ENCODE peak calls at places on chromosomes 16 and 17, in eight cellular contexts. One of them, this sample, is unnamed.

GRCh38 chr17:5078106-5079028 is at the start of gene ZFP3:
- DNase-seq in stimulated activated CD4-positive, alpha-beta T cell treated with anti-CD3 and anti-CD28 coated beads, Interleukin-12 subunit alpha, Interleukin-12 subunit beta, amount 100 ng/mL, for 4 hours: peak
- DNase-seq in cardiac muscle cell: peak
- DNase-seq in CD8-positive, alpha-beta T cell: peak
- DNase-seq in left cardiac atrium: peak
- DNase-seq in A549: peak
- DNase-seq in GM10248: peak
- DNase-seq in AG09319: peak
- DNase-seq in this sample: peak

GRCh38 chr16:2827831-2828520 is 2.1 kb upstream of the ZG16B start:
- DNase-seq in A549: no peak
- DNase-seq in AG09319: no peak
- DNase-seq in left cardiac atrium: no peak
- DNase-seq in stimulated activated CD4-positive, alpha-beta T cell treated with anti-CD3 and anti-CD28 coated beads, Interleukin-12 subunit alpha, Interleukin-12 subunit beta, amount 100 ng/mL, for 4 hours: no peak
- DNase-seq in cardiac muscle cell: no peak
- DNase-seq in GM10248: no peak
- DNase-seq in CD8-positive, alpha-beta T cell: no peak
- DNase-seq in this sample: peak

GRCh38 chr16:9836118-9836736 is 346.0 kb downstream of the GRIN2A start:
- DNase-seq in left cardiac atrium: no peak
- DNase-seq in A549: no peak
- DNase-seq in stimulated activated CD4-positive, alpha-beta T cell treated with anti-CD3 and anti-CD28 coated beads, Interleukin-12 subunit alpha, Interleukin-12 subunit beta, amount 100 ng/mL, for 4 hours: no peak
- DNase-seq in CD8-positive, alpha-beta T cell: no peak
- DNase-seq in AG09319: no peak
- DNase-seq in cardiac muscle cell: peak
- DNase-seq in GM10248: no peak
- DNase-seq in this sample: peak

GRCh38 chr17:18235743-18236256 is 10.4 kb downstream of the LLGL1 start:
- DNase-seq in cardiac muscle cell: peak
- DNase-seq in left cardiac atrium: no peak
- DNase-seq in GM10248: no peak
- DNase-seq in stimulated activated CD4-positive, alpha-beta T cell treated with anti-CD3 and anti-CD28 coated beads, Interleukin-12 subunit alpha, Interleukin-12 subunit beta, amount 100 ng/mL, for 4 hours: no peak
- DNase-seq in A549: no peak
- DNase-seq in CD8-positive, alpha-beta T cell: no peak
- DNase-seq in AG09319: no peak
- DNase-seq in this sample: no peak

GRCh38 chr17:70098030-70098429 is 23.0 kb downstream of the KCNJ16 start:
- DNase-seq in CD8-positive, alpha-beta T cell: no peak
- DNase-seq in GM10248: no peak
- DNase-seq in cardiac muscle cell: no peak
- DNase-seq in stimulated activated CD4-positive, alpha-beta T cell treated with anti-CD3 and anti-CD28 coated beads, Interleukin-12 subunit alpha, Interleukin-12 subunit beta, amount 100 ng/mL, for 4 hours: no peak
- DNase-seq in A549: no peak
- DNase-seq in left cardiac atrium: no peak
- DNase-seq in AG09319: no peak
- DNase-seq in this sample: no peak

GRCh38 chr17:57708401-57708800 is 36.7 kb downstream of the CCDC182 start:
- DNase-seq in AG09319: no peak
- DNase-seq in GM10248: no peak
- DNase-seq in stimulated activated CD4-positive, alpha-beta T cell treated with anti-CD3 and anti-CD28 coated beads, Interleukin-12 subunit alpha, Interleukin-12 subunit beta, amount 100 ng/mL, for 4 hours: no peak
- DNase-seq in left cardiac atrium: no peak
- DNase-seq in CD8-positive, alpha-beta T cell: no peak
- DNase-seq in A549: no peak
- DNase-seq in cardiac muscle cell: peak
- DNase-seq in this sample: no peak

GRCh38 chr16:56815721-56816120 is 49.3 kb upstream of the SLC12A3 start:
- DNase-seq in GM10248: no peak
- DNase-seq in CD8-positive, alpha-beta T cell: no peak
- DNase-seq in left cardiac atrium: no peak
- DNase-seq in stimulated activated CD4-positive, alpha-beta T cell treated with anti-CD3 and anti-CD28 coated beads, Interleukin-12 subunit alpha, Interleukin-12 subunit beta, amount 100 ng/mL, for 4 hours: no peak
- DNase-seq in A549: no peak
- DNase-seq in cardiac muscle cell: no peak
- DNase-seq in AG09319: no peak
- DNase-seq in this sample: no peak

GRCh38 chr17:39699818-39700147 is at the start of gene ERBB2:
- DNase-seq in cardiac muscle cell: peak
- DNase-seq in GM10248: no peak
- DNase-seq in A549: peak
- DNase-seq in CD8-positive, alpha-beta T cell: no peak
- DNase-seq in stimulated activated CD4-positive, alpha-beta T cell treated with anti-CD3 and anti-CD28 coated beads, Interleukin-12 subunit alpha, Interleukin-12 subunit beta, amount 100 ng/mL, for 4 hours: no peak
- DNase-seq in left cardiac atrium: peak
- DNase-seq in AG09319: peak
- DNase-seq in this sample: peak

GRCh38 chr17:29682987-29683386 is 60.3 kb upstream of the CORO6 start:
- DNase-seq in left cardiac atrium: no peak
- DNase-seq in A549: no peak
- DNase-seq in stimulated activated CD4-positive, alpha-beta T cell treated with anti-CD3 and anti-CD28 coated beads, Interleukin-12 subunit alpha, Interleukin-12 subunit beta, amount 100 ng/mL, for 4 hours: no peak
- DNase-seq in cardiac muscle cell: peak
- DNase-seq in GM10248: no peak
- DNase-seq in AG09319: no peak
- DNase-seq in CD8-positive, alpha-beta T cell: no peak
- DNase-seq in this sample: no peak

GRCh38 chr17:35898283-35899070 is 18.3 kb upstream of the CCL5 start:
- DNase-seq in A549: no peak
- DNase-seq in stimulated activated CD4-positive, alpha-beta T cell treated with anti-CD3 and anti-CD28 coated beads, Interleukin-12 subunit alpha, Interleukin-12 subunit beta, amount 100 ng/mL, for 4 hours: no peak
- DNase-seq in cardiac muscle cell: peak
- DNase-seq in AG09319: no peak
- DNase-seq in CD8-positive, alpha-beta T cell: peak
- DNase-seq in GM10248: no peak
- DNase-seq in left cardiac atrium: no peak
- DNase-seq in this sample: no peak

GRCh38 chr17:45311762-45312476 is 4.9 kb downstream of the MAP3K14 start:
- DNase-seq in left cardiac atrium: peak
- DNase-seq in A549: peak
- DNase-seq in cardiac muscle cell: no peak
- DNase-seq in GM10248: peak
- DNase-seq in stimulated activated CD4-positive, alpha-beta T cell treated with anti-CD3 and anti-CD28 coated beads, Interleukin-12 subunit alpha, Interleukin-12 subunit beta, amount 100 ng/mL, for 4 hours: peak
- DNase-seq in CD8-positive, alpha-beta T cell: peak
- DNase-seq in AG09319: no peak
- DNase-seq in this sample: peak

GRCh38 chr16:19765860-19766553 is 47.9 kb downstream of the IQCK start:
- DNase-seq in AG09319: no peak
- DNase-seq in GM10248: no peak
- DNase-seq in left cardiac atrium: peak
- DNase-seq in A549: no peak
- DNase-seq in stimulated activated CD4-positive, alpha-beta T cell treated with anti-CD3 and anti-CD28 coated beads, Interleukin-12 subunit alpha, Interleukin-12 subunit beta, amount 100 ng/mL, for 4 hours: no peak
- DNase-seq in CD8-positive, alpha-beta T cell: no peak
- DNase-seq in cardiac muscle cell: peak
- DNase-seq in this sample: no peak

GRCh38 chr17:77542551-77543490 is 402.1 kb downstream of the SEC14L1 start:
- DNase-seq in stimulated activated CD4-positive, alpha-beta T cell treated with anti-CD3 and anti-CD28 coated beads, Interleukin-12 subunit alpha, Interleukin-12 subunit beta, amount 100 ng/mL, for 4 hours: peak
- DNase-seq in AG09319: peak
- DNase-seq in A549: peak
- DNase-seq in left cardiac atrium: peak
- DNase-seq in cardiac muscle cell: peak
- DNase-seq in CD8-positive, alpha-beta T cell: peak
- DNase-seq in GM10248: peak
- DNase-seq in this sample: peak

GRCh38 chr16:11402051-11402744 is 56.9 kb downstream of the RMI2 start:
- DNase-seq in cardiac muscle cell: no peak
- DNase-seq in left cardiac atrium: no peak
- DNase-seq in A549: no peak
- DNase-seq in CD8-positive, alpha-beta T cell: no peak
- DNase-seq in AG09319: no peak
- DNase-seq in stimulated activated CD4-positive, alpha-beta T cell treated with anti-CD3 and anti-CD28 coated beads, Interleukin-12 subunit alpha, Interleukin-12 subunit beta, amount 100 ng/mL, for 4 hours: no peak
- DNase-seq in GM10248: no peak
- DNase-seq in this sample: no peak

GRCh38 chr16:7861891-7862585 is 529.4 kb downstream of the RBFOX1 start:
- DNase-seq in stimulated activated CD4-positive, alpha-beta T cell treated with anti-CD3 and anti-CD28 coated beads, Interleukin-12 subunit alpha, Interleukin-12 subunit beta, amount 100 ng/mL, for 4 hours: no peak
- DNase-seq in CD8-positive, alpha-beta T cell: no peak
- DNase-seq in A549: no peak
- DNase-seq in cardiac muscle cell: no peak
- DNase-seq in left cardiac atrium: no peak
- DNase-seq in GM10248: no peak
- DNase-seq in AG09319: no peak
- DNase-seq in this sample: no peak

GRCh38 chr17:32515677-32516383 is 29.0 kb downstream of the CDK5R1 start:
- DNase-seq in cardiac muscle cell: no peak
- DNase-seq in AG09319: no peak
- DNase-seq in A549: no peak
- DNase-seq in left cardiac atrium: no peak
- DNase-seq in GM10248: peak
- DNase-seq in CD8-positive, alpha-beta T cell: no peak
- DNase-seq in stimulated activated CD4-positive, alpha-beta T cell treated with anti-CD3 and anti-CD28 coated beads, Interleukin-12 subunit alpha, Interleukin-12 subunit beta, amount 100 ng/mL, for 4 hours: no peak
- DNase-seq in this sample: no peak

GRCh38 chr16:57130950-57131321 is 38.6 kb downstream of the CPNE2 start:
- DNase-seq in GM10248: no peak
- DNase-seq in stimulated activated CD4-positive, alpha-beta T cell treated with anti-CD3 and anti-CD28 coated beads, Interleukin-12 subunit alpha, Interleukin-12 subunit beta, amount 100 ng/mL, for 4 hours: no peak
- DNase-seq in CD8-positive, alpha-beta T cell: no peak
- DNase-seq in cardiac muscle cell: no peak
- DNase-seq in A549: no peak
- DNase-seq in left cardiac atrium: no peak
- DNase-seq in AG09319: no peak
- DNase-seq in this sample: no peak

GRCh38 chr17:80513892-80514291 is 30.7 kb upstream of the RPTOR start:
- DNase-seq in AG09319: no peak
- DNase-seq in cardiac muscle cell: peak
- DNase-seq in CD8-positive, alpha-beta T cell: no peak
- DNase-seq in GM10248: no peak
- DNase-seq in stimulated activated CD4-positive, alpha-beta T cell treated with anti-CD3 and anti-CD28 coated beads, Interleukin-12 subunit alpha, Interleukin-12 subunit beta, amount 100 ng/mL, for 4 hours: no peak
- DNase-seq in left cardiac atrium: no peak
- DNase-seq in A549: no peak
- DNase-seq in this sample: no peak

GRCh38 chr17:56173958-56174357 is 20.7 kb downstream of the ANKFN1 start:
- DNase-seq in AG09319: no peak
- DNase-seq in cardiac muscle cell: no peak
- DNase-seq in left cardiac atrium: no peak
- DNase-seq in GM10248: no peak
- DNase-seq in stimulated activated CD4-positive, alpha-beta T cell treated with anti-CD3 and anti-CD28 coated beads, Interleukin-12 subunit alpha, Interleukin-12 subunit beta, amount 100 ng/mL, for 4 hours: no peak
- DNase-seq in CD8-positive, alpha-beta T cell: no peak
- DNase-seq in A549: no peak
- DNase-seq in this sample: no peak

GRCh38 chr17:347309-347708 is 5.3 kb downstream of the RPH3AL start:
- DNase-seq in stimulated activated CD4-positive, alpha-beta T cell treated with anti-CD3 and anti-CD28 coated beads, Interleukin-12 subunit alpha, Interleukin-12 subunit beta, amount 100 ng/mL, for 4 hours: no peak
- DNase-seq in A549: no peak
- DNase-seq in cardiac muscle cell: no peak
- DNase-seq in AG09319: no peak
- DNase-seq in left cardiac atrium: no peak
- DNase-seq in GM10248: no peak
- DNase-seq in CD8-positive, alpha-beta T cell: no peak
- DNase-seq in this sample: no peak

GRCh38 chr17:8791910-8792270 is 7.3 kb downstream of the MFSD6L start:
- DNase-seq in CD8-positive, alpha-beta T cell: no peak
- DNase-seq in stimulated activated CD4-positive, alpha-beta T cell treated with anti-CD3 and anti-CD28 coated beads, Interleukin-12 subunit alpha, Interleukin-12 subunit beta, amount 100 ng/mL, for 4 hours: no peak
- DNase-seq in AG09319: no peak
- DNase-seq in A549: no peak
- DNase-seq in GM10248: no peak
- DNase-seq in left cardiac atrium: no peak
- DNase-seq in cardiac muscle cell: peak
- DNase-seq in this sample: peak

GRCh38 chr16:27258241-27258734 is 10.3 kb downstream of the NSMCE1 start:
- DNase-seq in A549: no peak
- DNase-seq in AG09319: no peak
- DNase-seq in cardiac muscle cell: peak
- DNase-seq in GM10248: no peak
- DNase-seq in left cardiac atrium: no peak
- DNase-seq in CD8-positive, alpha-beta T cell: no peak
- DNase-seq in stimulated activated CD4-positive, alpha-beta T cell treated with anti-CD3 and anti-CD28 coated beads, Interleukin-12 subunit alpha, Interleukin-12 subunit beta, amount 100 ng/mL, for 4 hours: no peak
- DNase-seq in this sample: peak

GRCh38 chr16:27676807-27677206 is 126.9 kb downstream of the KATNIP start:
- DNase-seq in GM10248: no peak
- DNase-seq in cardiac muscle cell: no peak
- DNase-seq in AG09319: no peak
- DNase-seq in left cardiac atrium: no peak
- DNase-seq in A549: no peak
- DNase-seq in CD8-positive, alpha-beta T cell: no peak
- DNase-seq in stimulated activated CD4-positive, alpha-beta T cell treated with anti-CD3 and anti-CD28 coated beads, Interleukin-12 subunit alpha, Interleukin-12 subunit beta, amount 100 ng/mL, for 4 hours: no peak
- DNase-seq in this sample: no peak

GRCh38 chr17:50153650-50154575 is 3.4 kb upstream of the PPP1R9B start:
- DNase-seq in cardiac muscle cell: peak
- DNase-seq in GM10248: no peak
- DNase-seq in A549: no peak
- DNase-seq in AG09319: no peak
- DNase-seq in left cardiac atrium: peak
- DNase-seq in stimulated activated CD4-positive, alpha-beta T cell treated with anti-CD3 and anti-CD28 coated beads, Interleukin-12 subunit alpha, Interleukin-12 subunit beta, amount 100 ng/mL, for 4 hours: no peak
- DNase-seq in CD8-positive, alpha-beta T cell: no peak
- DNase-seq in this sample: no peak

GRCh38 chr16:89138843-89139520 is 32.6 kb upstream of the CDH15 start:
- DNase-seq in A549: no peak
- DNase-seq in CD8-positive, alpha-beta T cell: no peak
- DNase-seq in stimulated activated CD4-positive, alpha-beta T cell treated with anti-CD3 and anti-CD28 coated beads, Interleukin-12 subunit alpha, Interleukin-12 subunit beta, amount 100 ng/mL, for 4 hours: no peak
- DNase-seq in GM10248: no peak
- DNase-seq in left cardiac atrium: no peak
- DNase-seq in AG09319: no peak
- DNase-seq in cardiac muscle cell: no peak
- DNase-seq in this sample: no peak

GRCh38 chr17:50027639-50028206 is 28.2 kb upstream of the ITGA3 start:
- DNase-seq in GM10248: no peak
- DNase-seq in A549: peak
- DNase-seq in cardiac muscle cell: peak
- DNase-seq in CD8-positive, alpha-beta T cell: no peak
- DNase-seq in AG09319: peak
- DNase-seq in left cardiac atrium: peak
- DNase-seq in stimulated activated CD4-positive, alpha-beta T cell treated with anti-CD3 and anti-CD28 coated beads, Interleukin-12 subunit alpha, Interleukin-12 subunit beta, amount 100 ng/mL, for 4 hours: no peak
- DNase-seq in this sample: no peak

GRCh38 chr16:58419241-58420012 is 27.2 kb downstream of the GINS3 start:
- DNase-seq in AG09319: no peak
- DNase-seq in A549: no peak
- DNase-seq in CD8-positive, alpha-beta T cell: no peak
- DNase-seq in cardiac muscle cell: no peak
- DNase-seq in stimulated activated CD4-positive, alpha-beta T cell treated with anti-CD3 and anti-CD28 coated beads, Interleukin-12 subunit alpha, Interleukin-12 subunit beta, amount 100 ng/mL, for 4 hours: no peak
- DNase-seq in GM10248: no peak
- DNase-seq in left cardiac atrium: no peak
- DNase-seq in this sample: no peak